ENCODE peak calls at places on chromosomes 5 and 9, in five cellular contexts. A is prostate gland; X is activated CD8-positive, alpha-beta memory T cell treated with anti-CD3 and anti-CD28 coated beads for 48 hours; G is MCF 10A; P is fibroblast of the conjunctiva. C is an unnamed sample.

GRCh38 chr5:4042311-4042710 is 446.7 kb downstream of the IRX1 start:
- DNase-seq in P (no peak), X (no peak), A (no peak), G (no peak), C (peak; percentile 73)

GRCh38 chr5:109558952-109559351 is 130.8 kb upstream of the MAN2A1 start:
- DNase-seq in P (peak; percentile 4), G (no peak), A (no peak), X (no peak), C (no peak)

GRCh38 chr5:76583163-76584047 is 39.8 kb downstream of the F2RL2 start:
- DNase-seq in X (no peak), G (peak; percentile 27), P (no peak), A (no peak), C (no peak)

GRCh38 chr9:130672933-130673615 is 8.7 kb downstream of the PRDM12 start:
- DNase-seq in G (no peak), P (no peak), A (no peak), X (no peak), C (no peak)

GRCh38 chr9:85900504-85901201 is 40.3 kb upstream of the NAA35 start:
- DNase-seq in G (peak; percentile 61), X (no peak), A (no peak), P (peak; percentile 20), C (no peak)

GRCh38 chr9:38227061-38227540 is 158.1 kb upstream of the SHB start:
- DNase-seq in P (peak; percentile 53), X (peak; percentile 7), G (peak; percentile 93), A (peak; percentile 28), C (no peak)

GRCh38 chr9:3136999-3137675 is 293.2 kb upstream of the PUM3 start:
- DNase-seq in G (no peak), P (no peak), A (no peak), X (no peak), C (no peak)

GRCh38 chr9:37466037-37466709 is 923 bp upstream of the ZBTB5 start:
- DNase-seq in X (peak; percentile 17), A (peak; percentile 43), G (peak; percentile 86), P (peak; percentile 82), C (peak; percentile 61)

GRCh38 chr9:111914749-111915424 is 18.3 kb downstream of the UGCG start:
- DNase-seq in P (peak; percentile 17), X (no peak), A (no peak), G (peak; percentile 42), C (no peak)

GRCh38 chr9:31321686-31322085 is 1062.8 kb upstream of the ACO1 start:
- DNase-seq in P (no peak), X (no peak), A (no peak), G (no peak), C (no peak)

GRCh38 chr5:54603372-54603771 is 85.8 kb downstream of the SNX18 start:
- DNase-seq in P (peak; percentile 49), A (no peak), G (no peak), X (no peak), C (no peak)

GRCh38 chr5:133398646-133399081 is 213.7 kb downstream of the FSTL4 start:
- DNase-seq in A (no peak), G (no peak), P (no peak), X (peak; percentile 25), C (peak; percentile 64)

GRCh38 chr9:87725356-87725899 is 491 bp upstream of the CTSL start:
- DNase-seq in A (no peak), P (no peak), X (no peak), G (no peak), C (no peak)

GRCh38 chr5:154193636-154194035 is 3.1 kb downstream of the GALNT10 start:
- DNase-seq in X (no peak), G (no peak), P (no peak), A (no peak), C (no peak)

GRCh38 chr5:142012186-142012785 is 541 bp downstream of the GNPDA1 start:
- DNase-seq in A (no peak), G (peak; percentile 64), X (no peak), P (no peak), C (no peak)

C was measured in natural killer cell treated with Interleukin-12 subunit alpha and Interleukin-12 subunit beta and Interleukin-15 and Interleukin-18, amount 100 ng/mL, for 72 hours.